ENCODE peak calls at places on chromosomes 16 and 17, in six cellular contexts. B is lower leg skin, J is mucosa of descending colon, U is left ventricle myocardium inferior, A is astrocyte of the cerebellum, L is breast epithelium. P is an unnamed sample.

GRCh38 chr17:77558846-77559626 is 399.5 kb upstream of the TNRC6C start:
- DNase-seq in U (no peak), B (no peak), L (no peak), J (no peak), A (no peak), P (no peak)

GRCh38 chr17:50027639-50028206 is 28.2 kb upstream of the ITGA3 start:
- DNase-seq in J (peak), A (peak), U (peak), L (peak), B (peak), P (no peak)

GRCh38 chr17:59542960-59543635 is 22.3 kb upstream of the DHX40 start:
- DNase-seq in U (no peak), B (no peak), L (no peak), J (no peak), A (no peak), P (no peak)

GRCh38 chr17:74738051-74738996 is 1.3 kb downstream of the RAB37 start:
- DNase-seq in A (no peak), B (no peak), L (no peak), U (peak), J (peak), P (no peak)

GRCh38 chr17:80979547-80980378 is 11.9 kb upstream of the CHMP6 start:
- DNase-seq in B (no peak), A (no peak), U (no peak), J (peak), L (no peak), P (no peak)

GRCh38 chr16:69565611-69566436 is at the start of gene NFAT5:
- DNase-seq in B (peak), U (peak), J (peak), A (peak), L (peak), P (peak)

GRCh38 chr16:24745791-24746190 is 16.3 kb downstream of the TNRC6A start:
- DNase-seq in A (no peak), L (no peak), J (no peak), U (no peak), B (no peak), P (no peak)

GRCh38 chr16:11005611-11005975 is 61.2 kb downstream of the CLEC16A start:
- DNase-seq in A (no peak), B (no peak), L (no peak), J (no peak), U (no peak), P (no peak)

GRCh38 chr16:89561195-89562026 is 929 bp downstream of the RPL13 start:
- DNase-seq in L (no peak), A (no peak), B (no peak), U (no peak), J (no peak), P (no peak)

GRCh38 chr17:7856081-7856791 is 1.1 kb downstream of the NAA38 start:
- DNase-seq in B (peak), L (no peak), A (no peak), J (peak), U (peak), P (peak)

GRCh38 chr16:58337090-58337444 is 42.2 kb upstream of the PRSS54 start:
- DNase-seq in A (no peak), B (no peak), U (no peak), L (no peak), J (no peak), P (no peak)
- H3K4me3 ChIP-seq in A (no peak), B (no peak), U (peak), L (peak), J (no peak), P (no peak)

GRCh38 chr17:36082062-36082461 is 7.9 kb downstream of the CCL3 start:
- DNase-seq in U (no peak), J (no peak), A (no peak), L (no peak), B (no peak), P (no peak)
- H3K4me3 ChIP-seq in U (no peak), J (no peak), A (no peak), L (no peak), B (no peak), P (no peak)

DNA sequence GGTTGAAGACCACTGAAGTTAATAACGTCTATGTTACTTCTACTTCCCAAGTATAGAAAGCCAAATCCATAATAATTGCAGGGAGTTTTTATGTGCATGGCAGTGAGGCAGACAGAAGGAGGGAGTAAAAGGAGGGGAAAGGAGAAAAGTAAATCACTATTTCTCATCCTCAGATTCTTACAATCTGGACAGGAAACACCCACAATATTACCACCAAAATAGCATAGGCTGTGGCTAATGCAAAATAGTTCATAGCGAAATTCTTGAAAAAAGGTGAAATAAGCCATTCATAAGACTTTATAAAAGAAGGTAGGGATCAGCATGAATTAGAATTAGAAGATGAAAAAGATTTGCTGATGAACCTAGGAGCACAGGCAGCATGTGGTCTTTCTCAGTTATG is 128.1 kb downstream of the KCNJ2 start:
- DNase-seq in B (no peak), J (no peak), U (no peak), A (no peak), L (no peak), P (no peak)
- H3K4me3 ChIP-seq in B (no peak), J (no peak), U (no peak), A (no peak), L (no peak), P (no peak)

DNA sequence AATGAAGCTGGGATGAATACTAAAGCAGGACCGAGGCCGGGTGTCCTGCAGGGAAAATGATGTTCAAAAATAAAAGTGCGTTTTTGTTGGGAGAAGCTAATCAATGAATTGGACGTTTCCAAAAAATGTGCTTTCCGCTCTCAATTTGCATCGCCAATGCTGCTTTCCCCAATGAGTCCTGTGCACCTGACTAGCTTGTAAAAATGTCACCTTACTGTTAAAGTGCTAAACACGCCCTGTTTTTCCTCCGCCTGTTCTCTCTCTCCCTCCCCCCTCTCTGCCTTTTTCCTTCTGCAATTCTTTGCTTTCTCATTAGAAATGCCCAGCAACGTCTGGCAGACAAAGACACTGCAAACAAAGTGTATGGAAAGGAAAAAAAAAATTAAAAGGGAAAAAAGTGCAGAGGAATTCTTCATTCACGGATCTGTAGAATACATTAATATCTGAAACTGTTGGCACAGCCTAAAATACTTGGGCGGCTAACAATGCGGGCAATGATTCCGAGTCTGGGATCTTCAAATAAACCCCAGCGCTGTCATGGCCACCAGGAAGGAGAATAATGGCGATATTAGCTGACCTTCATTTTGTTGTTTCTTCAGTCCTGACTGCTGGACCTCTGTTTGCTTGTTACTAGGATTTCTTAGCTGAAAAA is 244.0 kb downstream of the STX8 start:
- DNase-seq in B (no peak), U (no peak), A (no peak), L (no peak), J (no peak), P (no peak)
- H3K4me3 ChIP-seq in B (no peak), U (no peak), A (no peak), L (no peak), J (no peak), P (no peak)

DNA sequence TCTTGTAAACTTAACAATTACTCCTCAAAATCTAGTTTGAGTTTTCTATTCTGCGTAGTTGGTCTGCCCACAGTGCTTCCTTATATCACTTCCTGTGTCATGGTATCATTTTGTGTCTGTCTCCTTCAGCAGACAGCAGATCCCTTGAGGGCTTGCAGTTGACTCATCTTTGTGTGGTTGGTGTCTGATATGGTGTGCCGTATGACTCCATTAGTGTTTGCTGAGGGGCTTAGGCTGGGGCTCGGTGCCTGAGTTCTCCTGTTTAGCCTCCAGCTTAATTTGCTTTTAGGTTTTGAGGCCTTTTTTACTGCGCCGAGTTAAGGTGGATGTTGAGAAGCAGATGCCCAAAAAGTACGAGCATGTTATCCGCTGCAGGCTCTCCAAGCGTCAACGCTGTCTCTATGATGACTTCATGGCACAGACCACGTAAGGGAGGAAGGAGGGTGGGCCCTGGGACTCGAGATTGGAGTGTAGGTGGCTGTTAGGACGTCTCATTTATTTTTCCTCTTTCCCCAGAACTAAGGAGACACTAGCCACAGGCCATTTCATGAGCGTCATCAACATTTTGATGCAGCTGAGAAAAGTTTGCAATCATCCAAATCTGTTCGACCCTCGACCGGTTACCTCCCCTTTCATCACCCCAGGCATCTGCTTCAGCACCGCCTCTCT is 16.9 kb downstream of the SRCAP start:
- DNase-seq in U (no peak), A (no peak), J (no peak), L (no peak), B (no peak), P (no peak)
- H3K4me3 ChIP-seq in U (no peak), A (no peak), J (no peak), L (no peak), B (no peak), P (no peak)

DNA sequence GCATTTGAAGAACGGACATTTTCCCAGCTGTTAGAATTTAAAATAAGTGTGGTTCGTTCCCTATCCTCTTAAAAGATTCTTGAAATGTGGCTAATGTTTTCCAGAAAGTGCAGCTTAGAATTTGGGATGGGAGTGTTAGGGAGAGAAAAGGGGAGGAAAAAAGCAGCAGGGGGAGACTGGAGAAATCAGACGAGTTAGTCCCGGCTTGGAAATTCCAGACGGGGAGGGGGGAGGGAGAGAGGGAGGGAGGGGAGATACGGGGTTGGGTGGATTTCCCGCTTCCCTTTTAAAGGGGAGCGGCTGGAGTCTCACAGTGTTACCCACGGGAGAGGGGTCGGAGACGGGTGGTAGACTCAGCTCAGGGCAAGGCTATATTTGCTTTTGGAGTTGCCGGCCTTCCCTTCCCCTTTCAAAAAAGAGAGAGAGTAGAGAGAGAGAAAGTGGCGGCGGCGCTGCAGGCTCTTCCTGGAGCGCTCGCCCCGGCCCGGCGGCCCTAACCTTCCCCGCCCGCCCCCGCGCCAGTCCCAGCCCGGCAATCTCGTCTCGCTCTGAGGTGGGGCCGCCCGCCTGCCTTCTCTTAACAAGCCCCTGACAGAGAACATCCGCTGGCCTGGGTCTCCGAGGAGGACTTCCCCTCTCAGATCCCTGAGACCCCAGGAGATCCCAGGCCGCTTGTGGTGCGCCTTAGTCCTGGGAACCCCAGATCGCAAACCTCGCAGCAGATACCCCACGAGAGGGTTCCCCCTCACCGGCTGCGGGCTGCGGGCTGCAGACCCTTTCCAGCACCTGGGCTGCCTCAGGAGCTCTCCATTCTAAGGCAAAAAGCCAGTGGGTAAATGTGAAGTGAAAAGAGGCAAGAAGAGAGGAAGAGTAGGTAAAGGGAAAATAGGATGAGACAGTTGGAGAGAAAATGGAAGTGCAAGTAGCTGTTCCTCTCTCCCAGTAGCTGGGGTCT is 6.6 kb downstream of the IGF2BP1 start:
- DNase-seq in J (no peak), L (no peak), A (no peak), B (peak), U (no peak), P (no peak)
- H3K4me3 ChIP-seq in J (no peak), L (no peak), A (peak), B (no peak), U (no peak), P (no peak)

DNA sequence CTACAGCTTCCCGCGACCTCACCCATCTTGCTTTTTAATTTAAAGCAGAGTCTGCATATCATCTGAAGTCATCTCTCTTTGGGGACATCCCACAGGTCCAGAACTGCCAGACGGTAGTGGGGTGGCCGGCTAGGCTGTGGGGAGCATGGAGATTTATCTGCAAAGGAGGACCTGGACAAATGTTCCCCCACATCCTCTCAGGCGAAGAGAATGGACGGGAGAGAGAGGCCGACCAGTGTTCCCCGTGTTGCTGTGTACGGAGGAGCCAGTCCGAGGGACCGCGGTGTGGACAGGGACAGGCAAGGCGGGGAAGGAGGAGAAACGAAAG is 663 bp upstream of the MT1M start:
- DNase-seq in J (no peak), U (no peak), B (no peak), A (no peak), L (no peak), P (no peak)
- H3K4me3 ChIP-seq in J (no peak), U (peak), B (peak), A (peak), L (peak), P (peak)